ENCODE peak calls at places on chromosomes 11 and 22, in ten cellular contexts. V, O, N, C, L, M, D, S, B and G are unnamed samples.

GRCh38 chr11:103806130-103806900 is 230.1 kb upstream of the DDI1 start:
- DNase-seq in C (no peak), D (no peak), O (no peak), B (no peak), S (no peak), N (no peak), V (peak), L (peak), M (no peak), G (no peak)

GRCh38 chr11:19382131-19382611 is 141.4 kb upstream of the E2F8 start:
- DNase-seq in B (no peak), L (no peak), N (no peak), D (no peak), O (peak), S (no peak), V (no peak), C (no peak), M (no peak), G (peak)

GRCh38 chr11:84687433-84687832 is 939.7 kb downstream of the DLG2 start:
- DNase-seq in D (no peak), C (no peak), B (no peak), O (no peak), S (no peak), V (no peak), L (peak), M (no peak), N (no peak), G (no peak)

GRCh38 chr11:117882539-117882938 is 6.1 kb upstream of the FXYD6 start:
- DNase-seq in M (no peak), B (peak), V (no peak), O (no peak), C (no peak), S (no peak), L (no peak), D (no peak), N (no peak), G (no peak)

GRCh38 chr11:94800394-94800793 is 32.2 kb downstream of the AMOTL1 start:
- DNase-seq in S (no peak), D (no peak), O (no peak), V (no peak), B (no peak), N (no peak), M (no peak), L (no peak), C (no peak), G (no peak)

GRCh38 chr11:33064033-33064825 is 24.9 kb downstream of the TCP11L1 start:
- DNase-seq in O (no peak), N (no peak), C (no peak), S (no peak), M (no peak), D (no peak), B (no peak), L (no peak), V (no peak), G (no peak)

GRCh38 chr22:48748113-48748859 is 1079.4 kb downstream of the BRD1 start:
- DNase-seq in M (no peak), L (no peak), C (no peak), D (no peak), S (no peak), V (no peak), B (no peak), N (no peak), O (no peak), G (no peak)

GRCh38 chr11:17277024-17277584 is 565 bp downstream of the NUCB2 start:
- DNase-seq in O (no peak), N (peak), D (no peak), C (peak), V (peak), L (peak), B (peak), S (no peak), M (peak), G (peak)

GRCh38 chr11:88484873-88485621 is 147.5 kb upstream of the CTSC start:
- DNase-seq in D (no peak), B (no peak), L (peak), M (peak), C (peak), V (peak), N (no peak), O (no peak), S (no peak), G (peak)

GRCh38 chr11:113014731-113015455 is 53.7 kb downstream of the NCAM1 start:
- DNase-seq in L (no peak), D (peak), O (no peak), S (no peak), B (peak), N (peak), C (peak), V (no peak), M (no peak), G (no peak)

GRCh38 chr11:117011541-117011908 is 86.7 kb downstream of the SIK3 start:
- DNase-seq in O (no peak), S (no peak), D (no peak), N (no peak), L (peak), M (no peak), B (no peak), V (no peak), C (peak), G (no peak)

GRCh38 chr22:44753189-44754042 is 1.0 kb downstream of the ARHGAP8 start:
- DNase-seq in L (peak), N (no peak), S (no peak), M (peak), D (no peak), B (no peak), V (peak), O (no peak), C (peak), G (no peak)